ENCODE peak calls at places on chromosomes 7 and 10, in ten cellular contexts. T is HAP-1; S is Panc1; M is AG04450; V is Peyer's patch; P is fibroblast of lung; N is tibial artery; Z is body of pancreas; R is psoas muscle; J is CD8-positive, alpha-beta T cell. K is an unnamed sample.
A peak's percentile ranks its signal among the peaks of the same experiment; 100 is the strongest.

GRCh38 chr10:9305018-9305655 is 1250.6 kb downstream of the GATA3 start:
- DNase-seq in T (no peak), S (no peak), M (no peak), V (no peak), P (peak; percentile 52), N (no peak), Z (no peak), R (no peak), J (no peak), K (no peak)

GRCh38 chr7:74454059-74454947 is 597 bp downstream of the GTF2IRD1 start:
- DNase-seq in T (peak; percentile 46), S (no peak), M (no peak), V (no peak), P (no peak), N (no peak), Z (peak; percentile 47), R (peak; percentile 49), J (no peak), K (peak; percentile 55)

GRCh38 chr7:5005066-5005465 is 40.6 kb upstream of the RBAK start:
- DNase-seq in T (no peak), S (no peak), M (no peak), V (no peak), P (no peak), N (no peak), Z (no peak), R (no peak), J (no peak), K (no peak)

GRCh38 chr7:7639421-7639820 is 1.1 kb upstream of the UMAD1 start:
- DNase-seq in T (no peak), S (no peak), M (no peak), V (no peak), P (peak; percentile 2), N (no peak), Z (no peak), R (no peak), J (no peak), K (no peak)

GRCh38 chr10:93859049-93859655 is 34.6 kb upstream of the SLC35G1 start:
- DNase-seq in T (no peak), S (no peak), M (no peak), V (no peak), P (peak; percentile 28), N (no peak), Z (no peak), R (no peak), J (no peak), K (no peak)

GRCh38 chr7:92875719-92876118 is 39.3 kb upstream of the CDK6 start:
- DNase-seq in T (no peak), S (no peak), M (no peak), V (no peak), P (no peak), N (no peak), Z (no peak), R (no peak), J (no peak), K (no peak)

GRCh38 chr7:106609416-106609815 is 51.5 kb downstream of the CCDC71L start:
- DNase-seq in T (no peak), S (no peak), M (peak; percentile 43), V (no peak), P (peak; percentile 69), N (no peak), Z (no peak), R (no peak), J (no peak), K (no peak)

GRCh38 chr7:108247646-108248045 is 117.5 kb upstream of the LAMB4 start:
- DNase-seq in T (no peak), S (no peak), M (no peak), V (no peak), P (no peak), N (no peak), Z (no peak), R (no peak), J (no peak), K (no peak)

GRCh38 chr10:543131-543530 is 146.3 kb downstream of the DIP2C start:
- DNase-seq in T (no peak), S (no peak), M (no peak), V (no peak), P (peak; percentile 25), N (peak; percentile 33), Z (no peak), R (no peak), J (no peak), K (no peak)

DNA sequence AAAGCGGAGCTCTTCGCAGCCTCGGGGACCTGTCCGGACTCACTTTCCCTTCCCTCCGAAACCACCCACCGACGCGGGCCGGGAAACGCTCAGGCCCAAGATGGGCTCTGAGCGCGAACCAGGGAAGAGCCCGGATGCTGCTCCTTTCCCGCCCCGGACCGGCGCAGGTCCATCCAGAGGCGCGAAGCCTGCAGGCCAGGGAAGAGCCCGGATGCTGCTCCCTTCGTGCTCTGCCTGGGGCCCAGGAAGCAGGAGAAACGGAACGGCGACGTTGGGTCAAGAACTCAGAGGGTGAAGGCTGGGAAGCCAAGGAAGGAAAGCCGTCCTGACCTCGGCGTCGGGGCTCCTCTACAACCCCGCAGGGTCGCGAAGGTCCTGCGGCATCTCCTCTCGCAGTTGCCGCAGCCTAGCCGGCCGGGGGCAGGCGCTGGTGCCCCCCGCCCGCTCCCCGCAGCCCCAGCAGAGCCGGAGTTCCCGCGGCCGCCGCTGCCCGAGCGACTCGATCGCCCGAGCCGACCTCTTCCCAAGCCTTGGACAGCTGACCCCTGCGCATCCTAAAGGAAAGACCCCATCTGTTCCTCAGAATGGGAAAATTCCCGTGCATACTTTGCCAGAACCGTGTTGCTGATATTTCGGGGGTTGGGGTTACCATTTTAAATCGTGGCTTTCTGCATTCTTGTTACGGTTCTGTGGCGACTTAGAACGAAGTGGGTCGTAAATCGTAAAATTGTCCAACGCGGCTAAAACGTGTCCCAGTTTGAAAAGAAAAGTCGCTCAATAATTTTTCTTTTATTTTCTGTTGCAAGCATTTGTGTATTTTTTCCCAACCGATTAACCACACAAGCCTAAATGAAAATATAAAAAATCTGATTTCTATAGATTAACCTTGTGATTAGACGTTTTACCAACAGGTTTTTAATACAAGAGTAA is 7.5 kb downstream of the HOXA1 start:
- DNase-seq in T (no peak), S (no peak), M (no peak), V (no peak), P (no peak), N (no peak), Z (no peak), R (no peak), J (no peak), K (no peak)
- H3K4me3 ChIP-seq in T (no peak overlapping the region), S (no peak overlapping the region), M (no peak overlapping the region), V (no peak overlapping the region), P (no peak overlapping the region), N (peak overlapping the region; percentile 39), Z (no peak overlapping the region), R (peak overlapping the region; percentile 36), J (no peak overlapping the region), K (no peak overlapping the region)

DNA sequence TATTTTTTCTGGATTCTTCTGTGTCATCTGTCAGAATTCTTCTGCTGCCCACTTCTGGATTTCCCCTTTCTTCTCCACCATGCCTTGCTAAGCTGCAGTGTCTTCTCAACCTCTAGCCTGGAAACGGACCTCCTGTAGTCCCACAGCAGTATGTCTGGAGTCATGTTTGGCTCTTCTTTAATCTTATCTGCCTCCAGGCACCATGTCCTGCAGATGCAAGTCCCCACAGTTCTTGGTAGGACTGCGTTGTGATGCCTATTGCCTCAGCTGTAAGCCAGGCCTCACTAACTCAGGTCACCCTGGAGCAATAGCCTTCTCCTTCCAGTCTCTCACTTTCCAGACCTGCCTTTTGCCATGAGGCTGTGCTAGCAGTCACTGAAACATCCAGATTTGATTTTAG is 268.3 kb downstream of the POM121L12 start:
- DNase-seq in T (no peak), S (no peak), M (no peak), V (no peak), P (no peak), N (no peak), Z (no peak), R (no peak), J (no peak), K (no peak)
- H3K9me3 ChIP-seq in T (no peaks in the 10 kb centered on the region), S (no peaks in the 10 kb centered on the region), M (peaks cover 10% of the 10 kb centered on the region), V (no peaks in the 10 kb centered on the region), P (no peaks in the 10 kb centered on the region), N (no peaks in the 10 kb centered on the region), Z (no peaks in the 10 kb centered on the region), R (no peaks in the 10 kb centered on the region), J (no peaks in the 10 kb centered on the region), K (no peaks in the 10 kb centered on the region)

DNA sequence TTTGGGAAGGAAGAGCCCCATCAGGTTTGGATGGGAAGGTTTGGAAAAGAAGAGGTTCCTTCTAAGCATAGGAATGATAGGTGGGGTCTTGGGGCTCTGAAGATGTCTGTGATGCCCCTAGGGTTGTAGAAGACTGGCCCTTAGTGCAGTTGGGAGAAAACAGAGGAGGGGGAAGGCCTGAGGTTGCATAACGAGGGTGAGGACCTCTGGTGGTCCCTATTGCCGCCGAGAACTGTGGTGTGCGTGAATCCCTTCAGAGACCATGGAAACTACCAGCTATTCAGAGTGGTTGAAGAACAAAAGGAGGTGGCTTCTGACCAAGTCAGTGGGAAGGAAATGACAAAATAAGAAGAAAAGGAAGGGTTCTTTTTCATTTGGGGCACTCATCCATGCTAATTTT is 3.1 kb upstream of the PKD2L1 start:
- DNase-seq in T (no peak), S (no peak), M (no peak), V (no peak), P (no peak), N (no peak), Z (no peak), R (no peak), J (no peak), K (no peak)
- H3K27me3 ChIP-seq in T (peaks cover 25% of the 10 kb centered on the region), S (peaks cover 18% of the 10 kb centered on the region), M (peaks cover 38% of the 10 kb centered on the region), V (no peaks in the 10 kb centered on the region), P (peaks cover 32% of the 10 kb centered on the region), N (no peaks in the 10 kb centered on the region), Z (no peaks in the 10 kb centered on the region), R (peaks cover 26% of the 10 kb centered on the region), J (peaks cover 4% of the 10 kb centered on the region), K (no peaks in the 10 kb centered on the region)

GRCh38 chr7:41449286-41449685 is 253.6 kb downstream of the INHBA start:
- DNase-seq in T (no peak), S (no peak), M (no peak), V (no peak), P (no peak), N (no peak), Z (no peak), R (no peak), J (no peak), K (no peak)

GRCh38 chr7:41447106-41448042 is 255.5 kb downstream of the INHBA start:
- DNase-seq in T (no peak), S (no peak), M (no peak), V (no peak), P (no peak), N (no peak), Z (no peak), R (no peak), J (no peak), K (no peak)

GRCh38 chr7:41445432-41445831 is 257.5 kb downstream of the INHBA start:
- DNase-seq in T (no peak), S (no peak), M (no peak), V (no peak), P (no peak), N (no peak), Z (no peak), R (no peak), J (no peak), K (no peak)

GRCh38 chr7:41448104-41448503 is 254.8 kb downstream of the INHBA start:
- DNase-seq in T (no peak), S (no peak), M (no peak), V (no peak), P (peak; percentile 18), N (no peak), Z (no peak), R (no peak), J (no peak), K (no peak)

DNA sequence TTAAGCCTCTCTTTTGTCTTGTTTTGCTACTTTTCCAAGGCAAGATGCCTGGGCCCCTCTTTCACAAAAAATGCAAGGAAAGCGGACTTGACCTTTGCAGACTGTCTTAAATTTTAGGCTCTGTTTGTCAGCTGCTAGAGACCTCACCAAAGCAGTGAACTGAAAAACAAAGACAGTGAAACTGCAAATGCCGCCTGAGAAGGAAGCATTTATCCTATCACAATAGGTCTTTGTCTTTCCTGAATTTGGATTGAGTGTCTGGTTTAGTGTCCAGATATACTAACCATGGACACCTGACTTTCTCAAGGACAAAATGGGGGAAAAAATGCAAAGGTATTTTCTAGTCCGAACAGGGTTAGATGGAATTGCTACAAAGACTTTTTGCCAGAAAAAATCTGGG is 256.9 kb downstream of the INHBA start:
- DNase-seq in T (no peak), S (no peak), M (no peak), V (no peak), P (no peak), N (no peak), Z (no peak), R (no peak), J (no peak), K (no peak)
- H3K4me3 ChIP-seq in T (no peak overlapping the region), S (no peak overlapping the region), M (no peak overlapping the region), V (no peak overlapping the region), P (no peak overlapping the region), N (no peak overlapping the region), Z (no peak overlapping the region), R (no peak overlapping the region), J (no peak overlapping the region), K (no peak overlapping the region)